ENCODE peak calls at places on chromosomes 12 and 14, in five cellular contexts. B is IMR-90, J is GM12891, H is prostate gland, F is lower leg skin. E is an unnamed sample.

GRCh38 chr12:55057466-55057865 is 37.7 kb downstream of the NEUROD4 start:
- DNase-seq in B (no peak), J (no peak), H (no peak), F (no peak), E (no peak)

GRCh38 chr12:47216150-47216677 is 136.5 kb upstream of the AMIGO2 start:
- DNase-seq in B (no peak), J (no peak), H (no peak), F (peak), E (no peak)

GRCh38 chr12:117968826-117969659 is at the start of gene KSR2:
- DNase-seq in B (no peak), J (peak), H (peak), F (peak), E (peak)

GRCh38 chr12:5343711-5344110 is 88.2 kb upstream of the NTF3 start:
- DNase-seq in B (no peak), J (no peak), H (no peak), F (no peak), E (no peak)

GRCh38 chr14:102922490-102923200 is at the start of gene AMN:
- DNase-seq in B (no peak), J (no peak), H (no peak), F (no peak), E (no peak)

GRCh38 chr12:55684761-55685370 is 22.8 kb downstream of the ITGA7 start:
- DNase-seq in B (no peak), J (no peak), H (no peak), F (peak), E (no peak)

GRCh38 chr14:93299831-93300230 is 33.0 kb downstream of the BTBD7 start:
- DNase-seq in B (no peak), J (no peak), H (no peak), F (no peak), E (no peak)

GRCh38 chr12:19912996-19913395 is 455.3 kb upstream of the PDE3A start:
- DNase-seq in B (no peak), J (no peak), H (no peak), F (no peak), E (no peak)

GRCh38 chr14:34439090-34439489 is 22.9 kb downstream of the SPTSSA start:
- DNase-seq in B (no peak), J (no peak), H (no peak), F (no peak), E (no peak)

GRCh38 chr12:7180685-7181084 is 8.8 kb upstream of the PEX5 start:
- DNase-seq in B (peak), J (no peak), H (no peak), F (no peak), E (no peak)

GRCh38 chr12:77231548-77231947 is 166.2 kb upstream of the E2F7 start:
- DNase-seq in B (peak), J (no peak), H (peak), F (peak), E (no peak)

GRCh38 chr12:6462234-6462995 is 8.1 kb downstream of the VAMP1 start:
- DNase-seq in B (no peak), J (no peak), H (no peak), F (peak), E (no peak)

GRCh38 chr12:89345830-89346740 is 6.2 kb downstream of the DUSP6 start:
- DNase-seq in B (peak), J (peak), H (no peak), F (peak), E (no peak)

GRCh38 chr14:101599234-101599885 is 38.1 kb downstream of the DIO3 start:
- DNase-seq in B (no peak), J (no peak), H (no peak), F (peak), E (no peak)

GRCh38 chr14:32366995-32367394 is 37.9 kb downstream of the AKAP6 start:
- DNase-seq in B (no peak), J (no peak), H (no peak), F (no peak), E (no peak)

GRCh38 chr12:79373896-79374499 is 316.8 kb downstream of the PAWR start:
- DNase-seq in B (peak), J (peak), H (no peak), F (no peak), E (peak)

GRCh38 chr14:77140937-77141591 is 527 bp downstream of the ZDHHC22 start:
- DNase-seq in B (peak), J (peak), H (no peak), F (no peak), E (no peak)

GRCh38 chr12:127457726-127458125 is 809.2 kb upstream of the TMEM132C start:
- DNase-seq in B (no peak), J (no peak), H (no peak), F (no peak), E (no peak)

GRCh38 chr14:89359477-89360222 is 57.4 kb downstream of the FOXN3 start:
- DNase-seq in B (no peak), J (no peak), H (no peak), F (no peak), E (no peak)

GRCh38 chr14:61109288-61109687 is 128.2 kb downstream of the SLC38A6 start:
- DNase-seq in B (no peak), J (no peak), H (no peak), F (peak), E (no peak)

GRCh38 chr14:61113561-61113960 is 132.5 kb downstream of the SLC38A6 start:
- DNase-seq in B (no peak), J (no peak), H (no peak), F (peak), E (no peak)

GRCh38 chr14:61110683-61111082 is 129.6 kb downstream of the SLC38A6 start:
- DNase-seq in B (no peak), J (no peak), H (no peak), F (peak), E (no peak)

GRCh38 chr14:61112506-61112905 is 131.5 kb downstream of the SLC38A6 start:
- DNase-seq in B (no peak), J (no peak), H (no peak), F (peak), E (no peak)

GRCh38 chr14:61111145-61112130 is 130.4 kb downstream of the SLC38A6 start:
- DNase-seq in B (no peak), J (no peak), H (no peak), F (peak), E (no peak)
- TF ChIP-seq POLR2A in B (no peak), J (no peak), H (no peak), F (no peak), E (no peak)

GRCh38 chr14:73802431-73803188 is 49.0 kb upstream of the PTGR2 start:
- DNase-seq in B (no peak), J (no peak), H (peak), F (no peak), E (no peak)
- TF ChIP-seq POLR2A in B (no peak), J (no peak), H (no peak), F (no peak), E (no peak)

GRCh38 chr12:57459750-57460400 is at the start of gene GLI1:
- DNase-seq in B (peak), J (no peak), H (no peak), F (no peak), E (no peak)
- TF ChIP-seq POLR2A in B (no peak), J (no peak), H (no peak), F (no peak), E (no peak)

GRCh38 chr14:88272390-88273019 is 50.6 kb downstream of the KCNK10 start:
- DNase-seq in B (no peak), J (no peak), H (no peak), F (no peak), E (no peak)

GRCh38 chr14:88271205-88271604 is 51.9 kb downstream of the KCNK10 start:
- DNase-seq in B (no peak), J (no peak), H (no peak), F (no peak), E (no peak)

GRCh38 chr14:88281447-88281846 is 41.6 kb downstream of the KCNK10 start:
- DNase-seq in B (peak), J (no peak), H (no peak), F (no peak), E (no peak)

GRCh38 chr14:88277205-88277604 is 45.9 kb downstream of the KCNK10 start:
- DNase-seq in B (no peak), J (no peak), H (no peak), F (no peak), E (no peak)
- TF ChIP-seq POLR2A in B (no peak), J (no peak), H (no peak), F (no peak), E (no peak)

DNA sequence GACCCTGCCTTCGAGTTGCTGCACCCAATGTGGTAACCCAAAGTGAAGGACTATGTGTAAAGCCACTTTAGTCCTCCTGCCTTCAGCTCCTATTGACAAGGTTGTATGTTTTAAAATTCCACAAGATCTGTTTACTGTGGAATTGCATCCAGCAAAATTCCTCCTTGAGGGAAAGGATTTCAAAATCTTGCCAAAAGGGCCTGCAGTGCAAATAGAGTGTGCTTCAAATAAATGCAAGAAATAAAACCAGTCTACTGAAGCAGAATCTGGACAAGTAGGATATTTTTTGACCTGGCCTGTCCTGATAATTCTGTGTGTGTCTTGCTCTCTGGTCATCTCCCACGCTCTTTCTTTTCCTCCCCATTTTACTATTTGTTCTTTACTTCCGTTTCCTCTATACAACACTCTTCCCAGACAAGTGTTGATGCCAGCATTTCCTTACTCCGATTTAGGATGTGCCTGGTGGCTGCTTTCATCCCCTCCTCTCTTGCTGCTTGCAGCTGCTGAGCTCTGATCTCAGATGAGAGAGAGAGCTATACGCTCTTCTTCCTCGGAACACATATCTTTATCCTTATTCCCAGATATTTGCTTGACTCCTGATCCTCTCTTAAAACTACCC is 115.9 kb downstream of the GPR135 start:
- DNase-seq in B (no peak), J (no peak), H (no peak), F (no peak), E (no peak)
- TF ChIP-seq POLR2A in B (no peak), J (no peak), H (no peak), F (no peak), E (no peak)

GRCh38 chr14:59187802-59188460 is 536 bp upstream of the DAAM1 start:
- DNase-seq in B (no peak), J (no peak), H (peak), F (peak), E (no peak)

GRCh38 chr14:59189822-59190368 is 1.4 kb downstream of the DAAM1 start:
- DNase-seq in B (peak), J (peak), H (peak), F (peak), E (peak)

GRCh38 chr14:59190372-59190771 is 1.9 kb downstream of the DAAM1 start:
- DNase-seq in B (no peak), J (no peak), H (no peak), F (no peak), E (peak)

GRCh38 chr14:59189281-59189821 is 884 bp downstream of the DAAM1 start:
- DNase-seq in B (peak), J (no peak), H (peak), F (peak), E (no peak)

GRCh38 chr14:59188461-59189280 is at the start of gene DAAM1:
- DNase-seq in B (peak), J (peak), H (peak), F (peak), E (peak)
- TF ChIP-seq POLR2A in B (peak), J (peak), H (peak), F (no peak), E (peak)

DNA sequence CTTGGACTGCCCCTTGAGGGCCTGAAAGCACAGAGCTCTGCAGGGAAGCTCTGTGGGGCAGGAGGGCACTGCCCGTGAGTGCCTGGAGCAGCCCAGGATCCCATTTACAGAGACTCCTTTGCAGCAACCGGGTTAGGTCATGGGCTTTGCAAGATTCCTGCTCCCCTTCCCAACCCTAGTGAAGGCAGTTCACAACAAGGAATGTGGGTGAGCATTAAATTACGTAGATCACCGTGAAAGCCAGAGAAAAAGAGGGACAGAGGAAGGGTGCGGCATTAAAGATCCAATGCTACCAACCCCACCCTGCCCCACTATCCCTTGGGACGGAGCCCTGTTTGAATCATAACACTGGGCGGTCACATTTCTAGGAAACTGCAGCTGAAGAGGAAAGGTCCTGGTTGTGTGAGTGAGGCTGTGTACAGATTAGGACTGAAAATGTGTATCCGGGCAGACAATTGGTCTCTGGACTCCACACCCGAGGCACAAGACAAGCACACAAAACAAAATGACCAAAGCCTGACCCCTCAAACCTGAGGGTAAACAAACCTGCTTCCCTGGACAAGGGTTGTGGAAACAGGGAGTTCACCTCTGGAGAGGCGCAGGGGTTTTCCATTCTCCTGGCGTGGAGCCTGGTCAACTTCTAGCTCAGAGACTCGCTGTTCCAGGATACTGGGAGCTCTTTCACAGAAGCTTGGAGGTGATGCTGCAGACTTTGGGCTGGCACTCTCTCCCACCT is 16.8 kb downstream of the NINJ2 start:
- DNase-seq in B (no peak), J (no peak), H (peak), F (no peak), E (no peak)
- TF ChIP-seq POLR2A in B (no peak), J (no peak), H (no peak), F (no peak), E (no peak)